ENCODE peak calls at places on chromosomes 12 and 14, in four cellular contexts. U, L, K and O are unnamed samples.

GRCh38 chr14:42222924-42223471 is 616.3 kb downstream of the LRFN5 start:
- DNase-seq in U (peak), L (no peak), K (peak), O (peak)

GRCh38 chr12:39605996-39606395 is 13.6 kb downstream of the ABCD2 start:
- DNase-seq in U (peak), L (no peak), K (peak), O (no peak)

GRCh38 chr12:64814432-64814831 is 10.0 kb upstream of the TBC1D30 start:
- DNase-seq in U (no peak), K (no peak), L (no peak), O (no peak)

GRCh38 chr12:13250416-13250815 is 53.9 kb downstream of the EMP1 start:
- DNase-seq in L (no peak), K (peak), U (peak), O (no peak)

GRCh38 chr14:100875126-100875525 is 28.4 kb downstream of the RTL1 start:
- DNase-seq in K (no peak), U (no peak), L (no peak), O (no peak)

GRCh38 chr12:71469235-71469873 is 29.8 kb downstream of the LGR5 start:
- DNase-seq in U (peak), L (no peak), K (peak), O (no peak)

GRCh38 chr14:100381386-100382105 is 58.4 kb downstream of the SLC25A47 start:
- DNase-seq in L (no peak), K (no peak), U (no peak), O (no peak)

GRCh38 chr12:3768911-3769447 is 16.1 kb upstream of the CRACR2A start:
- DNase-seq in U (no peak), K (no peak), L (no peak), O (no peak)

GRCh38 chr14:96783306-96784224 is 13.6 kb upstream of the VRK1 start:
- DNase-seq in K (no peak), U (no peak), L (no peak), O (no peak)

GRCh38 chr12:53952871-53953734 is 1.6 kb upstream of the HOXC12 start:
- DNase-seq in L (no peak), K (no peak), U (no peak), O (no peak)

GRCh38 chr12:79058342-79058741 is 193.8 kb downstream of the SYT1 start:
- DNase-seq in K (peak), U (peak), L (no peak), O (no peak)